ENCODE peak calls at places on chromosome 14, in six cellular contexts. D, K, O, Q, Z and C are unnamed samples.

GRCh38 chr14:85519661-85520305 is 10.2 kb upstream of the FLRT2 start:
- DNase-seq in O (no peak), Q (no peak), D (no peak), K (no peak), Z (no peak), C (no peak)

GRCh38 chr14:35235840-35236239 is 56.3 kb upstream of the PSMA6 start:
- DNase-seq in Z (no peak), K (no peak), Q (no peak), D (no peak), O (no peak), C (no peak)

GRCh38 chr14:38143170-38143569 is 64.5 kb upstream of the SSTR1 start:
- DNase-seq in O (no peak), Z (peak; percentile 35), Q (no peak), D (no peak), K (peak; percentile 8), C (no peak)

GRCh38 chr14:70754989-70755388 is 54.3 kb downstream of the MAP3K9 start:
- DNase-seq in Z (no peak), O (no peak), Q (no peak), D (no peak), K (no peak), C (peak; percentile 60)

GRCh38 chr14:95062946-95063345 is 94.4 kb downstream of the DICER1 start:
- DNase-seq in Q (no peak), Z (no peak), O (no peak), K (no peak), D (no peak), C (no peak)

GRCh38 chr14:67241416-67242362 is at the start of gene PALS1:
- DNase-seq in D (no peak), Q (no peak), O (peak; percentile 87), Z (peak; percentile 88), K (peak; percentile 76), C (peak; percentile 84)

GRCh38 chr14:79584679-79585078 is 626.6 kb downstream of the DIO2 start:
- DNase-seq in O (no peak), Z (peak; percentile 98), K (peak; percentile 95), Q (no peak), D (no peak), C (peak; percentile 97)

GRCh38 chr14:61381589-61381988 is 60.2 kb downstream of the PRKCH start:
- DNase-seq in K (no peak), O (no peak), D (no peak), Z (no peak), Q (no peak), C (no peak)

GRCh38 chr14:53002576-53002975 is 51.7 kb upstream of the FERMT2 start:
- DNase-seq in O (no peak), K (no peak), Q (no peak), Z (peak; percentile 19), D (no peak), C (no peak)

GRCh38 chr14:49915085-49915484 is 22.2 kb downstream of the ARF6 start:
- DNase-seq in D (no peak), O (no peak), K (no peak), Z (no peak), Q (no peak), C (no peak)

GRCh38 chr14:61130512-61131260 is 149.6 kb downstream of the SLC38A6 start:
- DNase-seq in Q (no peak), D (no peak), Z (no peak), O (no peak), K (no peak), C (no peak)

GRCh38 chr14:53619625-53620324 is 336.9 kb downstream of the BMP4 start:
- DNase-seq in K (peak; percentile 56), Z (peak; percentile 64), D (no peak), Q (no peak), O (no peak), C (peak; percentile 68)

GRCh38 chr14:97719931-97720330 is 922.7 kb downstream of the VRK1 start:
- DNase-seq in Q (no peak), K (no peak), Z (no peak), O (no peak), D (peak; percentile 90), C (no peak)

GRCh38 chr14:97726661-97727060 is 929.5 kb downstream of the VRK1 start:
- DNase-seq in Q (no peak), Z (no peak), K (no peak), O (no peak), D (no peak), C (no peak)

GRCh38 chr14:97719043-97719442 is 921.9 kb downstream of the VRK1 start:
- DNase-seq in K (no peak), Q (no peak), Z (no peak), D (peak; percentile 50), O (no peak), C (no peak)

GRCh38 chr14:97723321-97723720 is 926.1 kb downstream of the VRK1 start:
- DNase-seq in Z (no peak), O (no peak), K (no peak), Q (no peak), D (peak; percentile 91), C (no peak)

DNA sequence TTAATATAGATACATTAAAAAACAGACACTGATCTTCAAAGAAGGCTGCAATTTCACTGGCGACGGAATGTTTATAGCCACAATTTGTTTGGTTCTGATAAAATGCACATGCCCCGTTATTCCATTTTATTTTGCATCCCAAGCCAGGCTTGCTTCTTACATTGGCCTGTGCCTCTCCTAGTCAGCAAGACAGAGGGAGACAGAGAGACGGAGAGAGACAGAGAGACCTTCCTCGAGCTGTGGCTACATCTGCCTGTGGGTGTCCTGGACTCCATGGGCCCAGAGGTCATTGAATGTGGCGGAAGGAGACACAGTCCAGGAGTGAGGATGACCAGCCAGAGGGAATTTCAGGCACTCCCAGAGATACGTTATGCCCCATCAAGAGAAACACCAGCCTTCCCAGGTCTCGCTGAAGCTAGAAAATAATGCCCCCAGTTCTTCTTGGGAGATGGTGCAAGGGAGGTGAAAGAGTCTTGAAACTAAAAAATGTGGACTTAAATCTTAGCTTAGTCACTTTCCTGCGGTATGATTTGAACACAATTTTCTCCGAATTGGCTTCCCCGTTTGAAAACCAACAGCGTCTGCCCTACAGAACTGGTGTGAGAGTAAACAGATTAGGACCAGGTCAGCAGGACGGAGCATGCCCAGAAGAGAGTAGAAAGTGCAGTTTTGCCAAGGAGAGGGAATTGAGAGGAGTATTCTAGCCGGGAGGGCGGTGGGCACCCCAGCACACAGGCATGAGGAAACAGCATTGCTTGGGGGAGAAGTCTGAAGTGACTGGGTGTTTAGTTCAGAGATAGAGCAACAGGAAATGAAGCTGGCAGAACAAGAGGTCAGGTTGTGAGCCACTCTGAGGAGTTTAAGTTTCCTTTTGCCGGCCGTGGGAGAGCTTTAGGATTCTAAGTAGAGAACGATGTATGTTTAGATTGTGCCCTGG is 926.9 kb downstream of the VRK1 start:
- DNase-seq in Z (no peak), D (peak; percentile 78), Q (no peak), K (no peak), O (no peak), C (no peak)
- TF ChIP-seq CTCF in Z (no peak), D (peak; percentile 74), Q (no peak), K (no peak), O (no peak), C (no peak)

DNA sequence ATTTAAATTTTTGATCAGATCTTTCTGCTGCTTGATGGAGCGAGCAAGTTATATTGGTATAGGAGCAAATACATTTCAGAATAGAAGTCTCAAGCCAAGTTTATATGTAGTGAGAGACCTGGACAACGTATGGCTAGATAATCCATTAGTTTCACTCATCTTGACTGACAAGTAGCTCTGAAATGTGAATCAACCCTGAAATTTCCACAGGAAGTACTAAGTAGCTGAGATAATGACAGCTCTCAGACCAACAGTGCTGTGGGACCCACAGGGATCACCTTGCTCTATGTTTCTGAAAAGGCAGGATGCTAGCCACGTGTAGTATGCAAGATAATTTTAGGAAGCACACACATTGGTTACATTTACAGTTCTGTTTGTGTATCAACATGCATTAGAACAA is 258.6 kb upstream of the FOXN3 start:
- DNase-seq in O (no peak), Q (no peak), D (no peak), K (no peak), Z (no peak), C (no peak)
- H3K4me3 ChIP-seq in O (no peak overlapping the region), Q (no peak overlapping the region), D (no peak overlapping the region), K (no peak overlapping the region), Z (no peak overlapping the region), C (no peak overlapping the region)

GRCh38 chr14:92658160-92658559 is 90.3 kb downstream of the LGMN start:
- DNase-seq in Q (no peak), O (no peak), Z (no peak), K (no peak), D (no peak), C (no peak)
- H3K9ac ChIP-seq in Q (no peak overlapping the region), O (no peak overlapping the region), Z (no peak overlapping the region), K (no peak overlapping the region), D (no peak overlapping the region), C (no peak overlapping the region)

GRCh38 chr14:21072102-21072501 is 2.0 kb downstream of the ARHGEF40 start:
- DNase-seq in Q (no peak), Z (peak; percentile 81), O (peak; percentile 35), D (no peak), K (peak; percentile 81), C (peak; percentile 68)
- TF ChIP-seq CTCF in Q (no peak), Z (peak; percentile 31), O (no peak), D (no peak), K (peak; percentile 12), C (no peak)

GRCh38 chr14:72089625-72090024 is 157.4 kb downstream of the RGS6 start:
- DNase-seq in Z (no peak), K (no peak), O (no peak), Q (no peak), D (no peak), C (no peak)
- H3K4me3 ChIP-seq in Z (no peak overlapping the region), K (no peak overlapping the region), O (no peak overlapping the region), Q (no peak overlapping the region), D (no peak overlapping the region), C (no peak overlapping the region)

GRCh38 chr14:65184032-65184764 is 81.9 kb upstream of the MAX start:
- DNase-seq in K (no peak), Q (no peak), Z (peak; percentile 32), D (no peak), O (no peak), C (peak; percentile 51)

GRCh38 chr14:65185859-65186258 is 83.5 kb upstream of the MAX start:
- DNase-seq in Z (no peak), Q (no peak), O (no peak), K (no peak), D (no peak), C (no peak)

GRCh38 chr14:65177551-65177950 is 75.2 kb upstream of the MAX start:
- DNase-seq in D (no peak), Z (no peak), O (no peak), Q (no peak), K (no peak), C (peak; percentile 21)

GRCh38 chr14:65180725-65181025 is 78.4 kb upstream of the MAX start:
- DNase-seq in K (no peak), O (no peak), D (no peak), Z (no peak), Q (no peak), C (no peak)

DNA sequence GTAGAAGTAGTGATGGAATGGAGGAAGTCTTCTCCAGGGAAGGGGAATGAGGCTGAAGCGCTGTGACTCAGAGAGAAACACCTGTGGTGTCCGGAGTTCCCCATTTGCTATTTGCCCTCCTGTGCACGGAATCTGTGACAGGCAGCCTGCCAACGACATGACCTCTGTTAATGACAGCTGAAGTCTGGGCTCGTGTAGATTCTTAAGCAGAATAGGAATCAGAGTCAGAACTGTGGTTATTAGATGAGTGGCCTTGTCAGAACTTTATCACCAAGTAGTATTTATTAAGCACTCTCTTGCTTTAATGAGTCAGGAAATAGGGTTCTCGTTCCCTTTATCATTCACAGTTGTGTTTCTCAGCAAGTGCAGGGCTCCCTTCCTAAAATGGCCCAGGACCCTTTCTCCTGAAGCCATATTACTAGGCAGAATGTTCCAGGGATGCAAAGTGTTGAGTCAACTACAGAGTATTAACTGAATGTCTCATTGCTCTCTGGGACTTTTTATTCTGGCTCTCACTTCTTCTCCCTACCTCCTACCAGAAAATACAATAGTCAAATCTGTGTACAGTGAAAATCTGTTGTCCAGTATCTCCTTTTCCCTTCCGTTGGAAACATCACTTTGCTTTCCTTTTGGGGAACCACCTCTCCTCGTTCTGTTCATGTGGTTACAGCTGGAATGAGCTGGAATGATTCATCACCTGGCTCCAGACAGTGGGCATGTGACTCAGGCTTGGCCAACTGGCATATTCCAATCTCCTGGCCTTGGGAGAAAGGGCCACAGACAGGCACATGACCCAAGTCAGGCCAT is 77.8 kb upstream of the MAX start:
- DNase-seq in Z (peak; percentile 89), Q (no peak), D (no peak), K (peak; percentile 78), O (no peak), C (peak; percentile 93)
- H3K9ac ChIP-seq in Z (no peak overlapping the region), Q (no peak overlapping the region), D (no peak overlapping the region), K (no peak overlapping the region), O (no peak overlapping the region), C (peak overlapping the region; percentile 37)